ENCODE peak calls at places on chromosomes 12 and 14, in four cellular contexts. Q is LoVo, C is M059J, A is C1 segment of cervical spinal cord. L is an unnamed sample.
A peak's percentile ranks its signal among the peaks of the same experiment; 100 is the strongest.

GRCh38 chr12:96371787-96372699 is 28.2 kb downstream of the CDK17 start:
- DNase-seq in Q (no peak), C (no peak), A (no peak), L (no peak)

GRCh38 chr14:20343855-20344205 is 395 bp downstream of the PARP2 start:
- DNase-seq in Q (peak; percentile 11), C (peak; percentile 30), A (no peak), L (no peak)

GRCh38 chr14:75723716-75724115 is 62.7 kb downstream of the TTLL5 start:
- DNase-seq in Q (no peak), C (no peak), A (no peak), L (no peak)

GRCh38 chr14:22476005-22476751 is 112.8 kb downstream of the DAD1 start:
- DNase-seq in Q (no peak), C (no peak), A (no peak), L (no peak)

GRCh38 chr12:93848453-93849120 is 171.4 kb downstream of the CRADD start:
- DNase-seq in Q (no peak), C (no peak), A (no peak), L (no peak)

GRCh38 chr14:55936691-55937090 is 181.5 kb upstream of the PELI2 start:
- DNase-seq in Q (no peak), C (no peak), A (no peak), L (no peak)

GRCh38 chr14:74619672-74620131 is 7.7 kb upstream of the LTBP2 start:
- DNase-seq in Q (peak; percentile 30), C (peak; percentile 99), A (no peak), L (peak; percentile 86)

GRCh38 chr12:48446372-48446771 is 26.0 kb upstream of the ANP32D start:
- DNase-seq in Q (no peak), C (no peak), A (no peak), L (no peak)

GRCh38 chr14:66974397-66975025 is 214.7 kb upstream of the GARIN2 start:
- DNase-seq in Q (no peak), C (peak; percentile 51), A (no peak), L (no peak)

GRCh38 chr14:35257809-35258208 is 34.4 kb upstream of the PSMA6 start:
- DNase-seq in Q (no peak), C (no peak), A (no peak), L (no peak)

GRCh38 chr14:53093206-53093605 is 59.9 kb downstream of the DDHD1 start:
- DNase-seq in Q (no peak), C (no peak), A (no peak), L (no peak)

GRCh38 chr14:104213301-104214034 is 75.1 kb downstream of the KIF26A start:
- DNase-seq in Q (no peak), C (no peak), A (no peak), L (no peak)

GRCh38 chr14:104678346-104678745 is 11.1 kb upstream of the INF2 start:
- DNase-seq in Q (no peak), C (no peak), A (no peak), L (no peak)

GRCh38 chr14:73393375-73393774 is 65.0 kb downstream of the NUMB start:
- DNase-seq in Q (no peak), C (peak; percentile 23), A (no peak), L (no peak)

GRCh38 chr12:99975321-99975720 is 9.4 kb downstream of the ANKS1B start:
- DNase-seq in Q (no peak), C (peak; percentile 30), A (no peak), L (no peak)

GRCh38 chr12:121334513-121335343 is 17.5 kb downstream of the ANAPC5 start:
- DNase-seq in Q (peak; percentile 84), C (peak; percentile 65), A (peak; percentile 41), L (no peak)

L was measured in gastrocnemius medialis.